ENCODE peak calls at places on chromosomes 6 and 20, in seven cellular contexts. One of them, this sample, is unnamed.

GRCh38 chr6:69379518-69379917 is 417.3 kb downstream of the LMBRD1 start:
- DNase-seq in tibial nerve: no peak
- DNase-seq in heart left ventricle: no peak
- DNase-seq in HCT116: no peak
- DNase-seq in esophagus squamous epithelium: no peak
- DNase-seq in testis: no peak
- DNase-seq in IMR-90: no peak
- DNase-seq in this sample: no peak

GRCh38 chr6:31490115-31490873 is 7.7 kb upstream of the MICB start:
- DNase-seq in tibial nerve: no peak
- DNase-seq in heart left ventricle: no peak
- DNase-seq in HCT116: no peak
- DNase-seq in esophagus squamous epithelium: no peak
- DNase-seq in testis: no peak
- DNase-seq in IMR-90: no peak
- DNase-seq in this sample: no peak

GRCh38 chr20:56628015-56628872 is 862 bp upstream of the TFAP2C start:
- DNase-seq in tibial nerve: no peak
- DNase-seq in heart left ventricle: no peak
- DNase-seq in HCT116: no peak
- DNase-seq in esophagus squamous epithelium: no peak
- DNase-seq in testis: peak; percentile 15
- DNase-seq in IMR-90: no peak
- DNase-seq in this sample: no peak

GRCh38 chr20:56796345-56796744 is 167.2 kb downstream of the TFAP2C start:
- DNase-seq in tibial nerve: no peak
- DNase-seq in heart left ventricle: no peak
- DNase-seq in HCT116: no peak
- DNase-seq in esophagus squamous epithelium: no peak
- DNase-seq in testis: no peak
- DNase-seq in IMR-90: no peak
- DNase-seq in this sample: no peak

GRCh38 chr20:17530716-17531536 is at the start of gene BFSP1:
- DNase-seq in tibial nerve: no peak
- DNase-seq in heart left ventricle: peak; percentile 41
- DNase-seq in HCT116: no peak
- DNase-seq in esophagus squamous epithelium: no peak
- DNase-seq in testis: peak; percentile 69
- DNase-seq in IMR-90: peak; percentile 52
- DNase-seq in this sample: peak; percentile 22

GRCh38 chr20:2131366-2131765 is 29.7 kb downstream of the STK35 start:
- DNase-seq in tibial nerve: no peak
- DNase-seq in heart left ventricle: no peak
- DNase-seq in HCT116: peak; percentile 6
- DNase-seq in esophagus squamous epithelium: no peak
- DNase-seq in testis: no peak
- DNase-seq in IMR-90: peak; percentile 86
- DNase-seq in this sample: no peak

GRCh38 chr20:23249541-23249940 is 101.0 kb upstream of the NXT1 start:
- DNase-seq in tibial nerve: no peak
- DNase-seq in heart left ventricle: no peak
- DNase-seq in HCT116: no peak
- DNase-seq in esophagus squamous epithelium: no peak
- DNase-seq in testis: no peak
- DNase-seq in IMR-90: no peak
- DNase-seq in this sample: no peak

GRCh38 chr6:103122766-103123601 is 1729.5 kb downstream of the GRIK2 start:
- DNase-seq in tibial nerve: no peak
- DNase-seq in heart left ventricle: no peak
- DNase-seq in HCT116: peak; percentile 69
- DNase-seq in esophagus squamous epithelium: no peak
- DNase-seq in testis: peak; percentile 86
- DNase-seq in IMR-90: peak; percentile 0
- DNase-seq in this sample: no peak

GRCh38 chr6:69917834-69918233 is 51.5 kb downstream of the COL19A1 start:
- DNase-seq in tibial nerve: no peak
- DNase-seq in heart left ventricle: no peak
- DNase-seq in HCT116: peak; percentile 45
- DNase-seq in esophagus squamous epithelium: no peak
- DNase-seq in testis: no peak
- DNase-seq in IMR-90: peak; percentile 77
- DNase-seq in this sample: peak; percentile 23

GRCh38 chr6:134517863-134518262 is 200.0 kb upstream of the SGK1 start:
- DNase-seq in tibial nerve: no peak
- DNase-seq in heart left ventricle: no peak
- DNase-seq in HCT116: no peak
- DNase-seq in esophagus squamous epithelium: no peak
- DNase-seq in testis: no peak
- DNase-seq in IMR-90: no peak
- DNase-seq in this sample: no peak

GRCh38 chr6:9204171-9204570 is 768.8 kb upstream of the SLC35B3 start:
- DNase-seq in tibial nerve: no peak
- DNase-seq in heart left ventricle: no peak
- DNase-seq in HCT116: peak; percentile 56
- DNase-seq in esophagus squamous epithelium: no peak
- DNase-seq in testis: no peak
- DNase-seq in IMR-90: peak; percentile 64
- DNase-seq in this sample: no peak

GRCh38 chr20:35673884-35674283 is 9.2 kb upstream of the CPNE1 start:
- DNase-seq in tibial nerve: no peak
- DNase-seq in heart left ventricle: no peak
- DNase-seq in HCT116: no peak
- DNase-seq in esophagus squamous epithelium: no peak
- DNase-seq in testis: no peak
- DNase-seq in IMR-90: no peak
- DNase-seq in this sample: no peak

GRCh38 chr6:22827760-22828159 is 258.4 kb downstream of the HDGFL1 start:
- DNase-seq in tibial nerve: no peak
- DNase-seq in heart left ventricle: no peak
- DNase-seq in HCT116: no peak
- DNase-seq in esophagus squamous epithelium: no peak
- DNase-seq in testis: no peak
- DNase-seq in IMR-90: peak; percentile 28
- DNase-seq in this sample: no peak

GRCh38 chr6:72787521-72788031 is 165.7 kb downstream of the KCNQ5 start:
- DNase-seq in tibial nerve: no peak
- DNase-seq in heart left ventricle: no peak
- DNase-seq in HCT116: no peak
- DNase-seq in esophagus squamous epithelium: no peak
- DNase-seq in testis: no peak
- DNase-seq in IMR-90: peak; percentile 78
- DNase-seq in this sample: peak; percentile 65

GRCh38 chr6:31118178-31118577 is 2.1 kb downstream of the CDSN start:
- DNase-seq in tibial nerve: no peak
- DNase-seq in heart left ventricle: no peak
- DNase-seq in HCT116: no peak
- DNase-seq in esophagus squamous epithelium: no peak
- DNase-seq in testis: no peak
- DNase-seq in IMR-90: no peak
- DNase-seq in this sample: no peak

GRCh38 chr6:83403191-83403590 is 27.7 kb downstream of the ME1 start:
- DNase-seq in tibial nerve: no peak
- DNase-seq in heart left ventricle: no peak
- DNase-seq in HCT116: no peak
- DNase-seq in esophagus squamous epithelium: no peak
- DNase-seq in testis: no peak
- DNase-seq in IMR-90: no peak
- DNase-seq in this sample: no peak

GRCh38 chr6:133966654-133967300 is 13.8 kb downstream of the TBPL1 start:
- DNase-seq in tibial nerve: no peak
- DNase-seq in heart left ventricle: no peak
- DNase-seq in HCT116: no peak
- DNase-seq in esophagus squamous epithelium: no peak
- DNase-seq in testis: no peak
- DNase-seq in IMR-90: no peak
- DNase-seq in this sample: no peak

GRCh38 chr20:50537546-50538201 is 27.5 kb downstream of the PTPN1 start:
- DNase-seq in tibial nerve: no peak
- DNase-seq in heart left ventricle: no peak
- DNase-seq in HCT116: no peak
- DNase-seq in esophagus squamous epithelium: no peak
- DNase-seq in testis: no peak
- DNase-seq in IMR-90: no peak
- DNase-seq in this sample: no peak

GRCh38 chr6:109821494-109821893 is 130.4 kb downstream of the FIG4 start:
- DNase-seq in tibial nerve: no peak
- DNase-seq in heart left ventricle: no peak
- DNase-seq in HCT116: no peak
- DNase-seq in esophagus squamous epithelium: no peak
- DNase-seq in testis: no peak
- DNase-seq in IMR-90: no peak
- DNase-seq in this sample: no peak

DNA sequence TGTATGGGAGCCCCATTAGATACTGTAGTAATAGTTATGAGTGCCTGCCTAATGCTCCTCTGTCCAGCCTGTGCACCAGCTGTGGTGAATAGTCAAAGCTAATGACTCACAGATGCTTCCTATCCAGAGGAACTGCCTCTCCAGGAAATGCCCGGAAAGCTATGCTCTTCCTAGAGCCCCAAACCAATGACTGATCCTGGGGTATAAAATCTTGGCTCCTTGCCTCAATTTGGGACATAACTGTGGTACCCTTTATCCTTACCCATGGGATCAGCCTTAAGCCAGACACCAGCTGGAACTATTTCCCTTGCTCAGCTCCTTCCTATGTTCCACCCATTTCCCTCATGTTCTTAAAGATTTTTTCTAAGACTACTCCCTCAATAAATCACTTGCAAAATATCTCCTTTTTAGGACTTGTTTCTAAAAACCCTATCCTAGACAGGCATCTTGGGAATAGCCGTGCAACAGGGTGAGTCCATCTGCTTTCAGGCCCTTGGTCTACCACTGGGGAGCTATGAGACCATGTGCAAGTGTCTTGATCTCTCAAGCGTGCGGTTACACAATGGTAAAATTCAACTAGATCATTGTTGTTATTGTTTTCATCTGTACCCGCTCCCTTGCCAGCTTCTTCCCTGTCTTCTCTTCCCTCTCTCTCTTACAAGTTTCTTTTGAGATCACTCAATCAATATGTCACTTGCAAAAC is 283.7 kb downstream of the BTBD3 start:
- DNase-seq in tibial nerve: no peak
- DNase-seq in heart left ventricle: peak; percentile 55
- DNase-seq in HCT116: no peak
- DNase-seq in esophagus squamous epithelium: no peak
- DNase-seq in testis: no peak
- DNase-seq in IMR-90: peak; percentile 16
- DNase-seq in this sample: no peak
- TF ChIP-seq CTCF in tibial nerve: no peak
- TF ChIP-seq CTCF in heart left ventricle: no peak
- TF ChIP-seq CTCF in HCT116: no peak
- TF ChIP-seq CTCF in esophagus squamous epithelium: no peak
- TF ChIP-seq CTCF in testis: no peak
- TF ChIP-seq CTCF in IMR-90: no peak
- TF ChIP-seq CTCF in this sample: no peak

GRCh38 chr6:44580901-44581300 is 193.4 kb downstream of the CDC5L start:
- DNase-seq in tibial nerve: no peak
- DNase-seq in heart left ventricle: no peak
- DNase-seq in HCT116: no peak
- DNase-seq in esophagus squamous epithelium: no peak
- DNase-seq in testis: no peak
- DNase-seq in IMR-90: peak; percentile 74
- DNase-seq in this sample: no peak

DNA sequence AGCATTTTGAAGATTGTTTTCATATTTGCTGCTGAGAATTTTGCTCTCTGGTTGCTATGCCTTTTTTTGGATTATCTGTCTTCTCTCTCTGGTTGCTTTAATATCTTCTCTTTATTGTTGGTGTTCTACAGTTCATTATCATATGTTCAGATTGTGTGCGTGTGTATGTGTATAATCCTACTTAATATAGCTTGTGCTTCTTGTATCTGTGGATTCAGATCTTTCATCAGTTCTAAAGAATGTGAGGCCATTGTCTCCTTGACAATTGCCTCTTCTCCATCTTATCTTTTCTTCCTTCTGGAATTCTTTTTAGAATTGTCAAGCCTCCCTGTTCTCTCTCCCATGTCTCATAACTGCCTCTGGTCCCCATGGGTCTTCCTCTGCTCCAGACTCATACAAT is 195.4 kb downstream of the CDC5L start:
- DNase-seq in tibial nerve: no peak
- DNase-seq in heart left ventricle: no peak
- DNase-seq in HCT116: no peak
- DNase-seq in esophagus squamous epithelium: no peak
- DNase-seq in testis: no peak
- DNase-seq in IMR-90: no peak
- DNase-seq in this sample: no peak
- H3K36me3 ChIP-seq in tibial nerve: no peaks in the 10 kb centered on the region
- H3K36me3 ChIP-seq in heart left ventricle: no peaks in the 10 kb centered on the region
- H3K36me3 ChIP-seq in HCT116: no peaks in the 10 kb centered on the region
- H3K36me3 ChIP-seq in esophagus squamous epithelium: no peaks in the 10 kb centered on the region
- H3K36me3 ChIP-seq in testis: no peaks in the 10 kb centered on the region
- H3K36me3 ChIP-seq in IMR-90: no peaks in the 10 kb centered on the region
- H3K36me3 ChIP-seq in this sample: no peaks in the 10 kb centered on the region

DNA sequence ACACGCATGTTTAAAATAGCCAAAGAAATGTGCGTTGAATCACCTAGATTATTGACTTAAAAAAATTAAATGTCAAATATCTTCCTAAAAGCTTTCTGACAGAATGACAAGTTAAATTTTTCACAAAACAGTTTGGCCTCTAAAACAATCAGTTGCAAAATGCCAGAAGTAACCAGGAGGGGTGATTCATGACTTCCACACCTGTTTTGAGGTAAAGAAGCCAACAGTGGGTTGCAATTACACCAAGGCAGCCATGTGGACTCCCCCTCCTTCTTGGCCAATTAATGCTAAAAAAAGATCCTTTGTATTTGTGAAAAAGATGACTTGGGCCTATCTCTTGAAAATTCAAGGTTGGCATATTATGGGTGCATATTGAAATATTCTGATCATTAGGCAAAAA is 424.8 kb downstream of the CBLN4 start:
- DNase-seq in tibial nerve: no peak
- DNase-seq in heart left ventricle: no peak
- DNase-seq in HCT116: no peak
- DNase-seq in esophagus squamous epithelium: no peak
- DNase-seq in testis: no peak
- DNase-seq in IMR-90: no peak
- DNase-seq in this sample: no peak
- TF ChIP-seq POLR2A in tibial nerve: no peak
- TF ChIP-seq POLR2A in heart left ventricle: no peak
- TF ChIP-seq POLR2A in HCT116: no peak
- TF ChIP-seq POLR2A in esophagus squamous epithelium: no peak
- TF ChIP-seq POLR2A in testis: no peak
- TF ChIP-seq POLR2A in IMR-90: no peak
- TF ChIP-seq POLR2A in this sample: no peak

DNA sequence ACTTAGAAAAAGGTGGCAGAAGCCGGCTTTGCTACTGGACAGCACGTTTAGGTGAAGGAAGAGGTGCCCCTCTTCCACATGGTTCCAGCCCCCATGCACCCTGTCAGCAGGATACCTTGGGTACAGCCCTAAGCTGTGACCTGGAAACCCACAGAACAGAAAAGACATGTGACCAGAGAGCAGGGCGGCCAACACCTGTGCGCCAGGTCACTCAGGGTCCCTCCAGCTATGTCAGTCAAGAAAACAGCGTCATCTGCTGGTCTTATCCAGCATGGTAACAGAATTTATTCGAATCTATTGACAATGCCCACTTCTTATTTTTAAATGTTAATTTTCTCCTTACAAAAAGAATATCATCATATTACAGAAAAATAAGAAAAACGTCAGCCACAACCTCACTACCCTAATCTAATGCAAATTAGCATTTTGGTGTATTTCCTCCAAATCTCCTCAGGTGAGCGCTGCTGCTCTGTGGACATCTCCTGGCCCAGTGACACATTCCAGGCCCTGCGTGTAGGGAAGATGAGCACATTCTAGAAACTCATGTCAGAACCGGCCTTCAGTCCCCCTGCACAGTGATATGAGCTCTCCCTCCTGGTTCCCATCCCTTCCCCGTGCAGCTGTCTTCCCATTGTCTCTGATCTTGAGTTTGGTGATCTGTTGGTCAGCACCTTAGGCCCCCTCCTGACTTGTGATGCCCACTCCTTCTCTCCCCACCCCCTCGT is 37.2 kb downstream of the GTF2H5 start:
- DNase-seq in tibial nerve: no peak
- DNase-seq in heart left ventricle: no peak
- DNase-seq in HCT116: peak; percentile 8
- DNase-seq in esophagus squamous epithelium: no peak
- DNase-seq in testis: no peak
- DNase-seq in IMR-90: no peak
- DNase-seq in this sample: no peak
- TF ChIP-seq CTCF in tibial nerve: no peak
- TF ChIP-seq CTCF in heart left ventricle: no peak
- TF ChIP-seq CTCF in HCT116: peak; percentile 59
- TF ChIP-seq CTCF in esophagus squamous epithelium: peak; percentile 29
- TF ChIP-seq CTCF in testis: peak; percentile 31
- TF ChIP-seq CTCF in IMR-90: peak; percentile 37
- TF ChIP-seq CTCF in this sample: no peak